ENCODE peak calls at places on chromosomes 12 and 14, in seven cellular contexts. U, L, G, Z, C, S and J are unnamed samples.

GRCh38 chr12:107238276-107238675 is 144.9 kb upstream of the CRY1 start:
- DNase-seq in U (no peak), L (no peak), G (no peak), Z (peak), C (no peak), S (no peak), J (no peak)

GRCh38 chr14:91470216-91470615 is 39.9 kb downstream of the PPP4R3A start:
- DNase-seq in U (no peak), L (no peak), G (no peak), Z (no peak), C (no peak), S (no peak), J (no peak)

GRCh38 chr14:101854366-101854765 is 92.9 kb downstream of the PPP2R5C start:
- DNase-seq in U (no peak), L (peak), G (no peak), Z (no peak), C (no peak), S (no peak), J (no peak)

GRCh38 chr12:52091869-52092268 is 12.4 kb downstream of the SMIM41 start:
- DNase-seq in U (no peak), L (no peak), G (no peak), Z (no peak), C (no peak), S (no peak), J (no peak)

GRCh38 chr12:106580671-106581508 is 1.9 kb upstream of the RFX4 start:
- DNase-seq in U (peak), L (no peak), G (no peak), Z (no peak), C (no peak), S (no peak), J (no peak)

GRCh38 chr12:28879379-28879778 is 269.7 kb upstream of the FAR2 start:
- DNase-seq in U (no peak), L (no peak), G (no peak), Z (no peak), C (no peak), S (no peak), J (no peak)

GRCh38 chr12:120720234-120720968 is 5.2 kb upstream of the ACADS start:
- DNase-seq in U (no peak), L (no peak), G (peak), Z (peak), C (no peak), S (no peak), J (no peak)

GRCh38 chr12:28050606-28051005 is 78.1 kb upstream of the PTHLH start:
- DNase-seq in U (no peak), L (no peak), G (no peak), Z (peak), C (no peak), S (no peak), J (no peak)

GRCh38 chr14:96811265-96811664 is 14.1 kb downstream of the VRK1 start:
- DNase-seq in U (no peak), L (no peak), G (no peak), Z (peak), C (no peak), S (no peak), J (no peak)

GRCh38 chr12:122389677-122390076 is 32.8 kb downstream of the CLIP1 start:
- DNase-seq in U (no peak), L (no peak), G (no peak), Z (no peak), C (no peak), S (no peak), J (peak)

GRCh38 chr12:87679262-87679661 is 349.9 kb downstream of the C12orf50 start:
- DNase-seq in U (no peak), L (no peak), G (no peak), Z (no peak), C (no peak), S (no peak), J (no peak)

GRCh38 chr14:23590198-23590597 is 11.6 kb upstream of the JPH4 start:
- DNase-seq in U (no peak), L (no peak), G (no peak), Z (no peak), C (no peak), S (no peak), J (no peak)

GRCh38 chr12:69196302-69197288 is 42.8 kb upstream of the CPSF6 start:
- DNase-seq in U (peak), L (no peak), G (no peak), Z (no peak), C (no peak), S (no peak), J (no peak)

GRCh38 chr14:75427126-75427481 is 718 bp upstream of the JDP2 start:
- DNase-seq in U (no peak), L (peak), G (peak), Z (no peak), C (peak), S (no peak), J (peak)

GRCh38 chr14:82501554-82501953 is 967.9 kb upstream of the SEL1L start:
- DNase-seq in U (no peak), L (no peak), G (no peak), Z (no peak), C (no peak), S (no peak), J (no peak)

GRCh38 chr14:68401320-68401719 is 391.5 kb downstream of the ZFP36L1 start:
- DNase-seq in U (no peak), L (no peak), G (no peak), Z (no peak), C (no peak), S (no peak), J (no peak)

GRCh38 chr12:123102381-123102780 is 48.5 kb downstream of the PITPNM2 start:
- DNase-seq in U (no peak), L (no peak), G (no peak), Z (no peak), C (no peak), S (no peak), J (no peak)

GRCh38 chr12:90695415-90695814 is 259.6 kb downstream of the CCER1 start:
- DNase-seq in U (no peak), L (no peak), G (no peak), Z (no peak), C (no peak), S (no peak), J (no peak)

GRCh38 chr12:93167841-93168492 is 209.8 kb upstream of the NUDT4 start:
- DNase-seq in U (peak), L (no peak), G (no peak), Z (peak), C (no peak), S (no peak), J (no peak)

GRCh38 chr12:46365951-46366379 is 6.6 kb downstream of the SLC38A2 start:
- DNase-seq in U (no peak), L (no peak), G (no peak), Z (peak), C (no peak), S (no peak), J (no peak)

GRCh38 chr14:42961509-42961908 is 1354.8 kb downstream of the LRFN5 start:
- DNase-seq in U (no peak), L (no peak), G (no peak), Z (no peak), C (no peak), S (no peak), J (no peak)

GRCh38 chr12:118999107-118999506 is 17.8 kb downstream of the SRRM4 start:
- DNase-seq in U (no peak), L (no peak), G (no peak), Z (no peak), C (peak), S (no peak), J (no peak)

GRCh38 chr12:116416161-116416560 is 138.7 kb upstream of the MED13L start:
- DNase-seq in U (no peak), L (no peak), G (no peak), Z (no peak), C (no peak), S (no peak), J (no peak)

GRCh38 chr14:72451081-72451972 is 442.6 kb downstream of the DPF3 start:
- DNase-seq in U (no peak), L (no peak), G (no peak), Z (peak), C (no peak), S (no peak), J (no peak)

GRCh38 chr14:100438678-100439592 is 115.8 kb downstream of the SLC25A47 start:
- DNase-seq in U (no peak), L (peak), G (no peak), Z (peak), C (no peak), S (no peak), J (no peak)

GRCh38 chr12:93136243-93137015 is 207.3 kb upstream of the EEA1 start:
- DNase-seq in U (no peak), L (no peak), G (no peak), Z (no peak), C (no peak), S (no peak), J (no peak)

GRCh38 chr12:109621271-109621671 is 47.7 kb downstream of the MVK start:
- DNase-seq in U (no peak), L (no peak), G (no peak), Z (no peak), C (no peak), S (no peak), J (no peak)

GRCh38 chr12:991350-992278 is 591 bp downstream of the ERC1 start:
- DNase-seq in U (peak), L (no peak), G (no peak), Z (no peak), C (no peak), S (peak), J (peak)

GRCh38 chr14:75343914-75344313 is 65.3 kb downstream of the FOS start:
- DNase-seq in U (no peak), L (no peak), G (no peak), Z (peak), C (no peak), S (no peak), J (no peak)

GRCh38 chr12:100935929-100936328 is 141.4 kb downstream of the ANO4 start:
- DNase-seq in U (no peak), L (no peak), G (no peak), Z (no peak), C (no peak), S (no peak), J (no peak)

GRCh38 chr12:71780207-71780822 is 25.7 kb downstream of the RAB21 start:
- DNase-seq in U (peak), L (no peak), G (no peak), Z (peak), C (no peak), S (no peak), J (peak)

GRCh38 chr12:122903704-122904034 is 7.7 kb upstream of the VPS37B start:
- DNase-seq in U (no peak), L (no peak), G (no peak), Z (no peak), C (no peak), S (no peak), J (no peak)

GRCh38 chr12:24038211-24038997 is 88.9 kb upstream of the SOX5 start:
- DNase-seq in U (peak), L (no peak), G (no peak), Z (no peak), C (no peak), S (no peak), J (no peak)

GRCh38 chr12:50088577-50089335 is 3.6 kb downstream of the SMARCD1 start:
- DNase-seq in U (peak), L (no peak), G (no peak), Z (peak), C (no peak), S (no peak), J (peak)

GRCh38 chr12:109612975-109613502 is 39.4 kb downstream of the MVK start:
- DNase-seq in U (peak), L (no peak), G (no peak), Z (no peak), C (no peak), S (no peak), J (no peak)

GRCh38 chr12:115185529-115185928 is 501.6 kb upstream of the TBX3 start:
- DNase-seq in U (no peak), L (no peak), G (no peak), Z (peak), C (no peak), S (no peak), J (peak)

GRCh38 chr12:100403446-100403845 is 46.6 kb downstream of the SLC17A8 start:
- DNase-seq in U (no peak), L (no peak), G (no peak), Z (peak), C (no peak), S (no peak), J (no peak)

GRCh38 chr12:106767954-106768501 is 6.5 kb upstream of the RIC8B start:
- DNase-seq in U (peak), L (no peak), G (no peak), Z (peak), C (no peak), S (no peak), J (no peak)

GRCh38 chr12:43284441-43284840 is 267.6 kb downstream of the ADAMTS20 start:
- DNase-seq in U (no peak), L (no peak), G (no peak), Z (peak), C (no peak), S (no peak), J (no peak)

GRCh38 chr12:43278268-43278832 is 273.7 kb downstream of the ADAMTS20 start:
- DNase-seq in U (no peak), L (no peak), G (no peak), Z (no peak), C (no peak), S (no peak), J (no peak)

GRCh38 chr12:43283206-43283605 is 268.8 kb downstream of the ADAMTS20 start:
- DNase-seq in U (no peak), L (no peak), G (no peak), Z (no peak), C (no peak), S (no peak), J (no peak)

GRCh38 chr12:43282106-43282505 is 269.9 kb downstream of the ADAMTS20 start:
- DNase-seq in U (no peak), L (no peak), G (no peak), Z (peak), C (no peak), S (no peak), J (no peak)

GRCh38 chr12:43281563-43281962 is 270.4 kb downstream of the ADAMTS20 start:
- DNase-seq in U (no peak), L (no peak), G (no peak), Z (no peak), C (no peak), S (no peak), J (no peak)
- H3K27ac ChIP-seq in U (no peak), L (no peak), G (no peak), Z (no peak), C (no peak), S (no peak), J (no peak)

GRCh38 chr14:104157303-104157928 is 19.0 kb downstream of the KIF26A start:
- DNase-seq in U (no peak), L (no peak), G (no peak), Z (no peak), C (no peak), S (no peak), J (no peak)
- TF ChIP-seq CTCF in U (peak), L (no peak), G (no peak), Z (no peak), C (no peak), S (no peak), J (no peak)

GRCh38 chr12:14886271-14886670 is 617 bp upstream of the MGP start:
- DNase-seq in U (no peak), L (no peak), G (no peak), Z (no peak), C (no peak), S (no peak), J (no peak)

GRCh38 chr12:14880890-14881453 is 4.7 kb downstream of the MGP start:
- DNase-seq in U (no peak), L (no peak), G (no peak), Z (no peak), C (no peak), S (no peak), J (no peak)

GRCh38 chr12:14883663-14884062 is 2.0 kb downstream of the MGP start:
- DNase-seq in U (no peak), L (no peak), G (no peak), Z (no peak), C (no peak), S (no peak), J (peak)

GRCh38 chr12:14885718-14886201 is at the start of gene MGP:
- DNase-seq in U (no peak), L (no peak), G (peak), Z (peak), C (no peak), S (peak), J (peak)

GRCh38 chr12:14884458-14884878 is 1.2 kb downstream of the MGP start:
- DNase-seq in U (no peak), L (peak), G (peak), Z (peak), C (peak), S (peak), J (peak)
- H3K4me3 ChIP-seq in U (no peak), L (peak), G (peak), Z (peak), C (peak), S (peak), J (peak)

GRCh38 chr14:55388160-55388559 is 23.5 kb downstream of the ATG14 start:
- DNase-seq in U (no peak), L (no peak), G (no peak), Z (peak), C (no peak), S (no peak), J (no peak)

GRCh38 chr14:55386037-55386798 is 25.4 kb downstream of the ATG14 start:
- DNase-seq in U (no peak), L (no peak), G (no peak), Z (no peak), C (no peak), S (no peak), J (no peak)

GRCh38 chr14:55383541-55384140 is 28.0 kb downstream of the ATG14 start:
- DNase-seq in U (no peak), L (no peak), G (no peak), Z (peak), C (no peak), S (no peak), J (no peak)

GRCh38 chr14:55384536-55384935 is 27.1 kb downstream of the ATG14 start:
- DNase-seq in U (no peak), L (no peak), G (no peak), Z (no peak), C (no peak), S (no peak), J (no peak)

GRCh38 chr14:55389330-55389729 is 22.3 kb downstream of the ATG14 start:
- DNase-seq in U (no peak), L (no peak), G (no peak), Z (peak), C (no peak), S (no peak), J (no peak)
- H3K27ac ChIP-seq in U (no peak), L (no peak), G (peak), Z (peak), C (no peak), S (no peak), J (no peak)

DNA sequence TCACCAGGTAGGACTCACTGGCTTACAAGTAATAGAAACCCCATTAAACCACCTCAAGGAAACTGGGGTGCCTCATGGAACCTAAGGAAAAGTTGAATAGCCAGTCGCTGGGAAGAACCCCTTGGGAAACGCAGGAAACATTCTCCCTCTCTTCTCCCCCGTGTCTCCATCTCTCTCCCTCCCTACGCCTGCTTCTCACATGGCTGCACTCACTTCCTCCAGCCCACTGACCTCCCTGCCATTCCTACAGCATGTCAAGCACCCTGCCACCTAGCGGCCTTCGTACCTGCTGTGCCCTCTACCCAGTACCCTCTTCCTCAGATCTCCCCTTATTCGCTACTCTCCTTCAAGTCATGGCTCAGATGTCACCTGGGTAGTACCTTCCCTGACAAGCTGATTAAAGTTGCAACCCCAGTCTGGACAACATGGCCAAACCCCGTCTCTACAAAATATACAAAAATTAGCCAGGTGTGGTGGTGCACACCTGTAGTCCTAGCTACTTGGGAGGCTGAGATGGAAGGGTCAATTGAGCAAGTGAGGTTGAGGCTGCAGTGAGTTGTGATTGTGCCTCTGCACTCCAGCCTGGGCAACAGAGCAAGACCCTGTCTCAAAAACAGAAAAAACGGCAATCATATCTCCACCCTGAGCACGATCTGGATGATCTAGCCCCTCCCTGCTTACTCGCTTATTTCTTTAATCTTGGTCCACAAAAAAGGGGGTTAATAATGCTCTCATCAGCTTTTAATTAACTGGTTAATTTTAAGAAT is 6.4 kb upstream of the DTX1 start:
- DNase-seq in U (peak), L (no peak), G (no peak), Z (no peak), C (no peak), S (no peak), J (no peak)
- TF ChIP-seq CTCF in U (peak), L (peak), G (no peak), Z (no peak), C (peak), S (no peak), J (no peak)

DNA sequence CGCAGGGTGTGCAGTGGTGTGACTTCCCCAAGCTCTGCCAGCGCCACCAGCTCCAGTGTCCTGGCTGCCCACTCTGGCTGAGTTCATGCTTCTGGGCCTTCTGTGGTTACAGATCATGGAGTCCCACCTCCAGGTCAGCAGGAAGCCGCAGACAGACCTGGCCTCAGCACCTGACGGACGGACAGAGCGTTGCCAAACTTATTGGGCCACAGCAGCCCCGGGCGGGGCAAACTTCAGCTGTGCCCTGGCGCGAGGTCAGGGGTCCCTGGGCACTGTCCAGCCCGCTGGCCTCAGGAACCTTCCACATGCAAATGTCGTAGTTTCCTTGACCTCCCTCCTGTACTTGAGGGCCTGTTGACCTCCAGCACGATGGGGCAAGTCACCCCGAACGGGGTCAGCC is 11.2 kb downstream of the GPR132 start:
- DNase-seq in U (no peak), L (no peak), G (no peak), Z (no peak), C (no peak), S (no peak), J (no peak)
- H3K4me3 ChIP-seq in U (no peak), L (no peak), G (no peak), Z (no peak), C (no peak), S (no peak), J (no peak)

GRCh38 chr12:48199784-48200198 is 3.3 kb downstream of the OR10AD1 start:
- DNase-seq in U (peak), L (no peak), G (no peak), Z (no peak), C (no peak), S (no peak), J (no peak)
- H3K27ac ChIP-seq in U (no peak), L (peak), G (peak), Z (no peak), C (peak), S (no peak), J (peak)

GRCh38 chr14:37602605-37603453 is 7.4 kb downstream of the TTC6 start:
- DNase-seq in U (no peak), L (no peak), G (no peak), Z (no peak), C (no peak), S (no peak), J (no peak)
- TF ChIP-seq CTCF in U (no peak), L (no peak), G (no peak), Z (no peak), C (no peak), S (no peak), J (no peak)

GRCh38 chr12:94676011-94676709 is 25.8 kb upstream of the TMCC3 start:
- DNase-seq in U (no peak), L (peak), G (no peak), Z (no peak), C (peak), S (no peak), J (peak)
- H3K4me3 ChIP-seq in U (no peak), L (no peak), G (no peak), Z (no peak), C (no peak), S (no peak), J (no peak)